ENCODE peak calls at places on chromosomes 1 and 21, in six cellular contexts. One of them, this sample, is unnamed.

GRCh38 chr1:2046225-2046917 is 3.8 kb upstream of the PRKCZ start:
- DNase-seq in activated CD4-positive, alpha-beta T cell treated with anti-CD3 and anti-CD28 coated beads for 24 hours: no peak
- DNase-seq in amniotic stem cell: no peak
- DNase-seq in brain microvascular endothelial cell: peak; percentile 6
- DNase-seq in Caco-2: peak; percentile 83
- DNase-seq in astrocyte of the cerebellum: no peak
- DNase-seq in this sample: peak; percentile 95

GRCh38 chr1:26721669-26722355 is 26.0 kb downstream of the ARID1A start:
- DNase-seq in activated CD4-positive, alpha-beta T cell treated with anti-CD3 and anti-CD28 coated beads for 24 hours: no peak
- DNase-seq in amniotic stem cell: no peak
- DNase-seq in brain microvascular endothelial cell: no peak
- DNase-seq in Caco-2: no peak
- DNase-seq in astrocyte of the cerebellum: no peak
- DNase-seq in this sample: no peak

GRCh38 chr21:33825898-33826297 is 89.7 kb downstream of the ATP5PO start:
- DNase-seq in Caco-2: no peak
- DNase-seq in brain microvascular endothelial cell: no peak
- DNase-seq in astrocyte of the cerebellum: peak; percentile 75
- DNase-seq in activated CD4-positive, alpha-beta T cell treated with anti-CD3 and anti-CD28 coated beads for 24 hours: no peak
- DNase-seq in amniotic stem cell: no peak
- DNase-seq in this sample: no peak

GRCh38 chr1:16618719-16619118 is 5.4 kb upstream of the NBPF1 start:
- DNase-seq in activated CD4-positive, alpha-beta T cell treated with anti-CD3 and anti-CD28 coated beads for 24 hours: no peak
- DNase-seq in Caco-2: peak; percentile 36
- DNase-seq in amniotic stem cell: no peak
- DNase-seq in brain microvascular endothelial cell: no peak
- DNase-seq in astrocyte of the cerebellum: no peak
- DNase-seq in this sample: no peak

GRCh38 chr1:41395599-41395956 is 34.3 kb downstream of the FOXO6 start:
- DNase-seq in activated CD4-positive, alpha-beta T cell treated with anti-CD3 and anti-CD28 coated beads for 24 hours: no peak
- DNase-seq in astrocyte of the cerebellum: no peak
- DNase-seq in brain microvascular endothelial cell: no peak
- DNase-seq in Caco-2: no peak
- DNase-seq in amniotic stem cell: no peak
- DNase-seq in this sample: no peak

GRCh38 chr1:68570859-68571258 is 74.0 kb upstream of the DEPDC1 start:
- DNase-seq in astrocyte of the cerebellum: no peak
- DNase-seq in brain microvascular endothelial cell: no peak
- DNase-seq in activated CD4-positive, alpha-beta T cell treated with anti-CD3 and anti-CD28 coated beads for 24 hours: no peak
- DNase-seq in amniotic stem cell: no peak
- DNase-seq in Caco-2: no peak
- DNase-seq in this sample: no peak

GRCh38 chr1:151715726-151716404 is 738 bp downstream of the CELF3 start:
- DNase-seq in amniotic stem cell: no peak
- DNase-seq in activated CD4-positive, alpha-beta T cell treated with anti-CD3 and anti-CD28 coated beads for 24 hours: no peak
- DNase-seq in astrocyte of the cerebellum: no peak
- DNase-seq in Caco-2: no peak
- DNase-seq in brain microvascular endothelial cell: no peak
- DNase-seq in this sample: peak; percentile 50

GRCh38 chr1:207145401-207146058 is 41.5 kb downstream of the C4BPA start:
- DNase-seq in amniotic stem cell: no peak
- DNase-seq in astrocyte of the cerebellum: no peak
- DNase-seq in activated CD4-positive, alpha-beta T cell treated with anti-CD3 and anti-CD28 coated beads for 24 hours: no peak
- DNase-seq in Caco-2: no peak
- DNase-seq in brain microvascular endothelial cell: no peak
- DNase-seq in this sample: no peak

GRCh38 chr1:68346192-68346808 is 103.5 kb downstream of the RPE65 start:
- DNase-seq in astrocyte of the cerebellum: peak; percentile 19
- DNase-seq in activated CD4-positive, alpha-beta T cell treated with anti-CD3 and anti-CD28 coated beads for 24 hours: no peak
- DNase-seq in Caco-2: no peak
- DNase-seq in brain microvascular endothelial cell: no peak
- DNase-seq in amniotic stem cell: no peak
- DNase-seq in this sample: no peak